ENCODE peak calls at places on chromosomes 13 and 19, in five cellular contexts. One of them, this sample, is unnamed. For H3K27me3, the result is how much of the 10 kb centered on the place peaks cover.

GRCh38 chr13:106038752-106039151 is 496.7 kb downstream of the EFNB2 start:
- DNase-seq in BJ: peak
- DNase-seq in effector memory CD4-positive, alpha-beta T cell: no peak
- DNase-seq in cardiac muscle cell: peak
- DNase-seq in heart right ventricle: no peak
- DNase-seq in this sample: no peak

GRCh38 chr13:24502567-24503375 is 9.8 kb downstream of the PARP4 start:
- DNase-seq in heart right ventricle: peak
- DNase-seq in BJ: no peak
- DNase-seq in cardiac muscle cell: peak
- DNase-seq in effector memory CD4-positive, alpha-beta T cell: no peak
- DNase-seq in this sample: no peak

GRCh38 chr13:91882918-91883317 is 484.5 kb downstream of the GPC5 start:
- DNase-seq in BJ: no peak
- DNase-seq in cardiac muscle cell: no peak
- DNase-seq in heart right ventricle: no peak
- DNase-seq in effector memory CD4-positive, alpha-beta T cell: no peak
- DNase-seq in this sample: no peak

GRCh38 chr19:5460748-5461147 is 5.5 kb downstream of the ZNRF4 start:
- DNase-seq in heart right ventricle: no peak
- DNase-seq in BJ: no peak
- DNase-seq in cardiac muscle cell: no peak
- DNase-seq in effector memory CD4-positive, alpha-beta T cell: no peak
- DNase-seq in this sample: no peak

GRCh38 chr19:54551950-54552912 is 21.4 kb upstream of the LILRA2 start:
- DNase-seq in heart right ventricle: peak
- DNase-seq in effector memory CD4-positive, alpha-beta T cell: no peak
- DNase-seq in BJ: no peak
- DNase-seq in cardiac muscle cell: no peak
- DNase-seq in this sample: no peak

GRCh38 chr13:66040506-66040905 is 1189.6 kb downstream of the PCDH9 start:
- DNase-seq in heart right ventricle: no peak
- DNase-seq in effector memory CD4-positive, alpha-beta T cell: no peak
- DNase-seq in cardiac muscle cell: no peak
- DNase-seq in BJ: no peak
- DNase-seq in this sample: no peak

GRCh38 chr13:112880976-112881540 is 88.0 kb upstream of the MCF2L start:
- DNase-seq in cardiac muscle cell: no peak
- DNase-seq in effector memory CD4-positive, alpha-beta T cell: no peak
- DNase-seq in BJ: no peak
- DNase-seq in heart right ventricle: peak
- DNase-seq in this sample: no peak

GRCh38 chr13:113934576-113934975 is 39.3 kb downstream of the C13orf46 start:
- DNase-seq in cardiac muscle cell: no peak
- DNase-seq in effector memory CD4-positive, alpha-beta T cell: no peak
- DNase-seq in heart right ventricle: no peak
- DNase-seq in BJ: no peak
- DNase-seq in this sample: no peak

GRCh38 chr19:1873524-1874473 is 10.4 kb upstream of the KLF16 start:
- DNase-seq in effector memory CD4-positive, alpha-beta T cell: no peak
- DNase-seq in cardiac muscle cell: no peak
- DNase-seq in heart right ventricle: peak
- DNase-seq in BJ: no peak
- DNase-seq in this sample: no peak

GRCh38 chr13:79631260-79631659 is 150.3 kb downstream of the NDFIP2 start:
- DNase-seq in cardiac muscle cell: peak
- DNase-seq in heart right ventricle: no peak
- DNase-seq in BJ: peak
- DNase-seq in effector memory CD4-positive, alpha-beta T cell: no peak
- DNase-seq in this sample: no peak

GRCh38 chr13:48530833-48531232 is 2.0 kb downstream of the RCBTB2 start:
- DNase-seq in effector memory CD4-positive, alpha-beta T cell: no peak
- DNase-seq in BJ: no peak
- DNase-seq in cardiac muscle cell: no peak
- DNase-seq in heart right ventricle: no peak
- DNase-seq in this sample: no peak

GRCh38 chr13:48527955-48528354 is 4.9 kb downstream of the RCBTB2 start:
- DNase-seq in effector memory CD4-positive, alpha-beta T cell: no peak
- DNase-seq in heart right ventricle: no peak
- DNase-seq in cardiac muscle cell: no peak
- DNase-seq in BJ: no peak
- DNase-seq in this sample: no peak

GRCh38 chr13:48528720-48529119 is 4.2 kb downstream of the RCBTB2 start:
- DNase-seq in effector memory CD4-positive, alpha-beta T cell: no peak
- DNase-seq in cardiac muscle cell: no peak
- DNase-seq in BJ: no peak
- DNase-seq in heart right ventricle: no peak
- DNase-seq in this sample: no peak

GRCh38 chr13:48531416-48532145 is 1.3 kb downstream of the RCBTB2 start:
- DNase-seq in heart right ventricle: no peak
- DNase-seq in effector memory CD4-positive, alpha-beta T cell: no peak
- DNase-seq in cardiac muscle cell: no peak
- DNase-seq in BJ: no peak
- DNase-seq in this sample: no peak

DNA sequence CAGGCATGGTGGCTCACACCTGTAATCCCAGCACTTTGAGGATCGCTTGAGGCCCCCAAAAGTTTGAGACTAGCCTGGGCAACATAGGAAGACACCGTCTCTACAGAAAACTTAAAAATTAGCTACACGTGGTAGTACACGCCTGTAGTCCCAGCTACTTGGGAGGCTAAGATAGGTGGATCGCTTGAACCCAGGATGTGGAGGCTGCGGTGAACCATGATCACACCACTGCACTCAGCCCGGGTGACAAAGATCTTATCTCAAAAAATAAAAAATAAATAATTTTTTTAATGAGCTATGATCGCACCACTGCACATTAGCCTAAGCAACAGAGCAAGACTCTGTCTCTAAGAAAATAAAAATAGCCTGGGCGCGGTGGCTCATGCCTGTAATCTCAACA is 6.6 kb downstream of the RCBTB2 start:
- DNase-seq in cardiac muscle cell: no peak
- DNase-seq in heart right ventricle: no peak
- DNase-seq in BJ: no peak
- DNase-seq in effector memory CD4-positive, alpha-beta T cell: no peak
- DNase-seq in this sample: no peak
- H3K4me3 ChIP-seq in cardiac muscle cell: no peak
- H3K4me3 ChIP-seq in heart right ventricle: no peak
- H3K4me3 ChIP-seq in BJ: no peak
- H3K4me3 ChIP-seq in effector memory CD4-positive, alpha-beta T cell: no peak
- H3K4me3 ChIP-seq in this sample: no peak

GRCh38 chr19:29531458-29532025 is 5.7 kb downstream of the VSTM2B start:
- DNase-seq in cardiac muscle cell: no peak
- DNase-seq in effector memory CD4-positive, alpha-beta T cell: no peak
- DNase-seq in heart right ventricle: no peak
- DNase-seq in BJ: no peak
- DNase-seq in this sample: no peak

GRCh38 chr19:29533578-29534544 is 8.1 kb downstream of the VSTM2B start:
- DNase-seq in BJ: no peak
- DNase-seq in effector memory CD4-positive, alpha-beta T cell: no peak
- DNase-seq in heart right ventricle: no peak
- DNase-seq in cardiac muscle cell: no peak
- DNase-seq in this sample: no peak

GRCh38 chr19:29530549-29531457 is 5.0 kb downstream of the VSTM2B start:
- DNase-seq in cardiac muscle cell: no peak
- DNase-seq in BJ: no peak
- DNase-seq in effector memory CD4-positive, alpha-beta T cell: no peak
- DNase-seq in heart right ventricle: no peak
- DNase-seq in this sample: no peak

GRCh38 chr19:29532097-29532496 is 6.3 kb downstream of the VSTM2B start:
- DNase-seq in BJ: no peak
- DNase-seq in cardiac muscle cell: no peak
- DNase-seq in heart right ventricle: no peak
- DNase-seq in effector memory CD4-positive, alpha-beta T cell: no peak
- DNase-seq in this sample: no peak

DNA sequence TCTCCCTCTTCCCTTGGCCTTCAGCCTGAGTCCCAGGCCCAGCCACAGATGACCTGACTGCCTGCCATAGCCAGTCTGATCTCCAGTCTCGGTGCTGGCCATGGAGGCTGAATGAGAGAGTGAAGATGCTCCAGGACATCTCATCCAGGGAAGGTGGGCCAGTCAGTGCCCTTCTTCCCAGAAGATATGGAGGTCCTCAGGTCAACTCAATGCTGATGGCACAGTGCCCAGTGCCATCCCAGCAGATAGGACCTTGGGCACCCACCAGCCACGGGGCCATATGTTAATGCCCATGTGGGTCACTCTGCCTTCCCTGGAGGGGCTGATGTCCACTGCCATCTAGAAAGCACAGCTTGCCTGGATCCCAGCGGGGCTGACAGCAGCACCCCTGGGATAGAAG is 7.2 kb downstream of the VSTM2B start:
- DNase-seq in effector memory CD4-positive, alpha-beta T cell: no peak
- DNase-seq in BJ: no peak
- DNase-seq in cardiac muscle cell: no peak
- DNase-seq in heart right ventricle: no peak
- DNase-seq in this sample: no peak
- H3K27me3 ChIP-seq in effector memory CD4-positive, alpha-beta T cell: under half
- H3K27me3 ChIP-seq in BJ: under half
- H3K27me3 ChIP-seq in cardiac muscle cell: half or more
- H3K27me3 ChIP-seq in heart right ventricle: half or more
- H3K27me3 ChIP-seq in this sample: under half

GRCh38 chr13:40982772-40983171 is 36.3 kb downstream of the ELF1 start:
- DNase-seq in cardiac muscle cell: peak
- DNase-seq in heart right ventricle: no peak
- DNase-seq in BJ: no peak
- DNase-seq in effector memory CD4-positive, alpha-beta T cell: peak
- DNase-seq in this sample: peak
- H3K4me3 ChIP-seq in cardiac muscle cell: peak
- H3K4me3 ChIP-seq in heart right ventricle: peak
- H3K4me3 ChIP-seq in BJ: no peak
- H3K4me3 ChIP-seq in effector memory CD4-positive, alpha-beta T cell: peak
- H3K4me3 ChIP-seq in this sample: peak

GRCh38 chr13:58858870-58859371 is 1227.4 kb downstream of the PCDH17 start:
- DNase-seq in heart right ventricle: no peak
- DNase-seq in BJ: no peak
- DNase-seq in cardiac muscle cell: no peak
- DNase-seq in effector memory CD4-positive, alpha-beta T cell: no peak
- DNase-seq in this sample: no peak
- H3K27me3 ChIP-seq in heart right ventricle: under half
- H3K27me3 ChIP-seq in BJ: under half
- H3K27me3 ChIP-seq in cardiac muscle cell: under half
- H3K27me3 ChIP-seq in effector memory CD4-positive, alpha-beta T cell: under half
- H3K27me3 ChIP-seq in this sample: under half

GRCh38 chr19:42467437-42467760 is 24.7 kb upstream of the CXCL17 start:
- DNase-seq in cardiac muscle cell: no peak
- DNase-seq in BJ: no peak
- DNase-seq in heart right ventricle: no peak
- DNase-seq in effector memory CD4-positive, alpha-beta T cell: no peak
- DNase-seq in this sample: no peak
- H3K4me3 ChIP-seq in cardiac muscle cell: no peak
- H3K4me3 ChIP-seq in BJ: no peak
- H3K4me3 ChIP-seq in heart right ventricle: no peak
- H3K4me3 ChIP-seq in effector memory CD4-positive, alpha-beta T cell: no peak
- H3K4me3 ChIP-seq in this sample: no peak

DNA sequence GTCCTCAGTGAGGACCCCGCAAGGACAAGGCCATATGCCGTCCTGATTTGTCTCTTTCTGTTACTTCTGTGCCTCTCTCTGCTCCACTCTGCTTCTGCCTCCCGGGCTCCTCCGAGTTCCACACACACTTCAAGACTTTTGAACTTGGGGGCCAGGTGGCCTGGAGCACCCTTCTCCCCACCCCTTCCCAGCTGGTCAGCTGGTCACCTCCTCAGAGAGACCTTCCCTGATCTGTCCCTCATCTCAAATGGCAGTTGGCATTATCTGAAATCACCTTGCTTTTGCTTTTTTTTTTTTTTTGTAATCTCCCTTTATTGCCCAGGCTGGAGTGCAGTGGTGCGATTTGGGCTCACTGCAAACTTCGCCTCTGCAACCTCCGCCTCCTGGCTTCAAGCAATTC is 2.2 kb upstream of the S1PR5 start:
- DNase-seq in cardiac muscle cell: no peak
- DNase-seq in BJ: no peak
- DNase-seq in heart right ventricle: no peak
- DNase-seq in effector memory CD4-positive, alpha-beta T cell: no peak
- DNase-seq in this sample: no peak
- H3K27me3 ChIP-seq in cardiac muscle cell: under half
- H3K27me3 ChIP-seq in BJ: under half
- H3K27me3 ChIP-seq in heart right ventricle: half or more
- H3K27me3 ChIP-seq in effector memory CD4-positive, alpha-beta T cell: under half
- H3K27me3 ChIP-seq in this sample: under half

GRCh38 chr19:35436477-35437141 is 11.4 kb upstream of the FFAR2 start:
- DNase-seq in cardiac muscle cell: peak
- DNase-seq in effector memory CD4-positive, alpha-beta T cell: no peak
- DNase-seq in heart right ventricle: no peak
- DNase-seq in BJ: no peak
- DNase-seq in this sample: no peak
- H3K4me3 ChIP-seq in cardiac muscle cell: no peak
- H3K4me3 ChIP-seq in effector memory CD4-positive, alpha-beta T cell: no peak
- H3K4me3 ChIP-seq in heart right ventricle: no peak
- H3K4me3 ChIP-seq in BJ: no peak
- H3K4me3 ChIP-seq in this sample: no peak

GRCh38 chr19:17915940-17916593 is 16.7 kb upstream of the CCDC124 start:
- DNase-seq in BJ: no peak
- DNase-seq in effector memory CD4-positive, alpha-beta T cell: no peak
- DNase-seq in cardiac muscle cell: no peak
- DNase-seq in heart right ventricle: no peak
- DNase-seq in this sample: no peak

GRCh38 chr19:17908244-17908643 is 24.6 kb upstream of the CCDC124 start:
- DNase-seq in cardiac muscle cell: no peak
- DNase-seq in heart right ventricle: no peak
- DNase-seq in effector memory CD4-positive, alpha-beta T cell: no peak
- DNase-seq in BJ: no peak
- DNase-seq in this sample: no peak

GRCh38 chr19:17909017-17909732 is 23.6 kb upstream of the CCDC124 start:
- DNase-seq in cardiac muscle cell: no peak
- DNase-seq in BJ: no peak
- DNase-seq in heart right ventricle: no peak
- DNase-seq in effector memory CD4-positive, alpha-beta T cell: no peak
- DNase-seq in this sample: no peak

GRCh38 chr19:17910776-17911360 is 21.9 kb upstream of the CCDC124 start:
- DNase-seq in BJ: no peak
- DNase-seq in cardiac muscle cell: no peak
- DNase-seq in effector memory CD4-positive, alpha-beta T cell: no peak
- DNase-seq in heart right ventricle: no peak
- DNase-seq in this sample: no peak
- H3K27me3 ChIP-seq in BJ: under half
- H3K27me3 ChIP-seq in cardiac muscle cell: under half
- H3K27me3 ChIP-seq in effector memory CD4-positive, alpha-beta T cell: under half
- H3K27me3 ChIP-seq in heart right ventricle: under half
- H3K27me3 ChIP-seq in this sample: under half

DNA sequence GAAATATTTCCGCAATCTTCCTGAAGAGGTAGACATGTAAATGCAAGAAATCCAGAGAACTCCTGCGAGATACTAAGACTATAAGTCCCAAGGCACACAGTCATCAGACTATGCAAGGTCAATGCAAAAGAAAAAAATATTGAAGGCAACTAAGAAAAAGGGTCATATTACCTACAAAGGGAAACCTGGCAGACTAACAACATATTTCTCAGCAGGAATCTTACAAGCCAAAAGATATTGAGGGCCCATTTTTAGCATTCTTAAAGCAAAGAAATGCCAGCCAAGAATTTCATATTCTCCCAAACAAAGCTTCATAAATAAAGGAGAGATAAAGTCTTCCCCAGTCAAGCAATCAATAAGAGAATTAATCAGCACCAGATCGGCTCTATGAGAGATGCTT is 298.5 kb upstream of the ATXN8OS start:
- DNase-seq in BJ: no peak
- DNase-seq in cardiac muscle cell: no peak
- DNase-seq in effector memory CD4-positive, alpha-beta T cell: no peak
- DNase-seq in heart right ventricle: no peak
- DNase-seq in this sample: no peak
- H3K4me3 ChIP-seq in BJ: no peak
- H3K4me3 ChIP-seq in cardiac muscle cell: no peak
- H3K4me3 ChIP-seq in effector memory CD4-positive, alpha-beta T cell: no peak
- H3K4me3 ChIP-seq in heart right ventricle: no peak
- H3K4me3 ChIP-seq in this sample: no peak

This sample was measured in CD4-positive, CD25-positive, alpha-beta regulatory T cell.